ENCODE peak calls at places on chromosomes 13 and 19, in seven cellular contexts. Q is MM.1S, E is colonic mucosa, S is neuronal stem cell, V is breast epithelium, X is tibial artery, A is sigmoid colon. D is an unnamed sample.

GRCh38 chr13:77267362-77267761 is 59.5 kb downstream of the MYCBP2 start:
- DNase-seq in Q (no peak), X (no peak), S (no peak), V (no peak), A (no peak), E (no peak), D (no peak)

GRCh38 chr13:98133949-98134348 is 8.9 kb upstream of the FARP1 start:
- DNase-seq in S (no peak), Q (no peak), E (no peak), A (no peak), V (no peak), X (no peak), D (no peak)

GRCh38 chr19:17579523-17580244 is 24.2 kb downstream of the COLGALT1 start:
- DNase-seq in A (no peak), S (peak; percentile 45), E (peak; percentile 82), Q (no peak), X (no peak), V (no peak), D (peak; percentile 75)

GRCh38 chr13:44068169-44068568 is 188.5 kb downstream of the LACC1 start:
- DNase-seq in E (no peak), V (no peak), S (no peak), X (no peak), Q (no peak), A (no peak), D (no peak)

GRCh38 chr19:1149259-1150045 is 24.6 kb downstream of the SBNO2 start:
- DNase-seq in E (no peak), V (no peak), A (no peak), S (no peak), Q (no peak), X (no peak), D (peak; percentile 50)

GRCh38 chr19:30340724-30341595 is 31.2 kb upstream of the ZNF536 start:
- DNase-seq in X (no peak), A (no peak), S (no peak), E (no peak), V (no peak), Q (no peak), D (no peak)

GRCh38 chr19:37935341-37935740 is 28.3 kb downstream of the SIPA1L3 start:
- DNase-seq in E (no peak), V (no peak), A (no peak), S (no peak), Q (no peak), X (no peak), D (no peak)

GRCh38 chr19:42254850-42255765 is at the start of gene ERF:
- DNase-seq in A (peak; percentile 98), X (peak; percentile 97), V (peak; percentile 94), S (peak; percentile 96), E (peak; percentile 95), Q (peak; percentile 91), D (peak; percentile 95)

GRCh38 chr19:51664997-51665396 is 18.4 kb upstream of the SIGLEC14 start:
- DNase-seq in S (no peak), E (no peak), Q (no peak), X (no peak), A (no peak), V (no peak), D (no peak)

GRCh38 chr13:35839746-35840273 is 291.4 kb downstream of the DCLK1 start:
- DNase-seq in V (no peak), Q (no peak), S (no peak), X (no peak), A (no peak), E (no peak), D (no peak)

GRCh38 chr13:74974234-74974879 is 507.6 kb downstream of the TBC1D4 start:
- DNase-seq in Q (no peak), A (no peak), V (no peak), E (no peak), X (no peak), S (no peak), D (no peak)

GRCh38 chr19:38920529-38921419 is 8.8 kb upstream of the CCER2 start:
- DNase-seq in V (no peak), Q (no peak), X (no peak), S (no peak), E (no peak), A (no peak), D (no peak)

GRCh38 chr19:17075860-17076538 is 422 bp downstream of the MYO9B start:
- DNase-seq in E (peak; percentile 55), A (peak; percentile 79), Q (peak; percentile 31), V (no peak), S (no peak), X (no peak), D (peak; percentile 70)

DNA sequence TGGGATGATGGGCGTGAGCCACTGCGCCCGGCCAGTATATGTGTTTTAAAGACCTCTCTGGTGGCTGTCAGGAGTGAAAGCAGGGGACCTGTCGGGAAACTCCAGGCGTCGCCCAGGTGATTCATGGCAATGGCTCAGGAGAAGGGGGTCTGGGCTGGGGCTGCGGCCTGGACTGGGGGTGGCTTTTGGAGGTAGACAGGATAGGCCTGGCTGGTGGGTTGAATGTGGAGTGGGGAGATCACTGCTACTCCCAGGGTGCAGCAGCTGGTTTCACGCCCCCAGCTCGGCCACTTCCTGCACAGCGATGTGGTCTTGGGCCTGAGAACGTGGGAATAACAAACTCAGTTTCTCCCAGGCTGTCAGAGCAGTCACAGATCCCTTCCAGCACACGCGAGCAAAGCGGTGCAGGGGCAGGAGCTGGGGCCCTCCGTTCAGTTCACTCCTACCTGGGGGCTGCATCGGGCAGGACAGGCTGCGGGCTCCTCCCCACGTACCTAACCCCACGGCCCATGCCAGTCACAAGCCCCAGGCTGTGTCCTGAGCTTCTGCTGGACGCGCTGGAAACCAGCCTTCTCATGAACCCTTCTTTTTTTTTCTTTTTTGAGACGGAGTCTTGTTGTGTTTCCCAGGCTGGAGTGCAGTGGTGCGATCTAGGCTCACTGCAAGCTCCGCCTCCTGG is 18.9 kb downstream of the KDM4B start:
- DNase-seq in E (no peak), A (no peak), X (no peak), S (no peak), Q (no peak), V (no peak), D (peak; percentile 51)
- H3K27ac ChIP-seq in E (no peak overlapping the region), A (peak overlapping the region; percentile 68), X (no peak overlapping the region), S (no peak overlapping the region), Q (no peak overlapping the region), V (peak overlapping the region; percentile 71), D (no peak overlapping the region)

DNA sequence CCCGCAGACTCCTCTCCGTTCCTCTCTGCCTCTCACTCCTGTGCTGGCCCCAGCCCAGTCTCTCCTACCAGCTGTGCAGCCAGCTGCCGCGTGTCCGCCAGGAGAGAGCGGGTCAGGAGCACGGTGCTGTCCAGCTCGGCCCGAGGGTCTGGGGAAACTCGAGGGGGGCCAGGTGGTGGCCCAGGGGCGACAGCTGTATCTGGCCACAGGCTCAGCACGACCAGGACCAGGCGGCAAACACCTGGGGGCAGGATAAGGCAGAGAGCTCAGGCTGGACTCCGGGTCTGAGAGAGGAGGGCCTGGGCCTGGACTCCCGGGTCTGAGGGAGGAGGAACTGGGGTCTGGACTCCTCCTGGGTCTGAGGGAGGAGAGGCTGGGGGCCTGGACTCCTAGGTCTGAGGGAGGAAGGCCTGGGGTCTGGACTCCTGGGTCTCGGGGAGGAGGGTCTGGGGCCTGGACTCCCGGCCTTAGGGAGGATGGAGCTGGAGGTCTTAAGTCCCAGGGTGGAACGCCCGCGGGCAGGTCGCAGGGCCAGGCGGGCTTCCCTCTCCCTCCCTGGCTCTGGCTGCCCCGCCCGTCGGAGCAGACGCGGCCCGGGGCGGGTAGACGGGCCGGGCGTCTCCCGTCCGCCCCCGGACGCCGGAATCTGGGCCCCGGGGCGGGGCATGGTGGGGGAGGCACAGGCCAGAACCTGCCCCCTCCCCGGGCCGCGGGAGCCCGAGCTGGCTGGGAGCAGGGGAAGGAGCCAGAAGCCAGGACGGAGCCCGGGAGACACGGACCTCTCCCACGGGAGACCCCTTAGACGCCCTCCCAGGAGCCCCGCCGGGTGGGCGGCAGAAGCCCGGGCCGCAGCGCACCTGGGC is 1.3 kb downstream of the IL11 start:
- DNase-seq in E (no peak), Q (no peak), S (no peak), V (no peak), A (no peak), X (no peak), D (no peak)
- H3K27ac ChIP-seq in E (no peak overlapping the region), Q (no peak overlapping the region), S (no peak overlapping the region), V (peak overlapping the region; percentile 2), A (peak overlapping the region; percentile 31), X (no peak overlapping the region), D (no peak overlapping the region)

GRCh38 chr13:111120913-111121312 is 5.8 kb downstream of the ARHGEF7 start:
- DNase-seq in Q (no peak), V (no peak), E (no peak), S (no peak), A (no peak), X (no peak), D (no peak)
- H3K27ac ChIP-seq in Q (no peak overlapping the region), V (peak overlapping the region; percentile 27), E (no peak overlapping the region), S (no peak overlapping the region), A (no peak overlapping the region), X (peak overlapping the region; percentile 90), D (peak overlapping the region; percentile 91)

GRCh38 chr13:46180393-46180792 is 1.6 kb downstream of the LCP1 start:
- DNase-seq in S (no peak), X (no peak), Q (no peak), E (no peak), A (no peak), V (no peak), D (no peak)
- H3K27ac ChIP-seq in S (no peak overlapping the region), X (no peak overlapping the region), Q (peak overlapping the region; percentile 99), E (peak overlapping the region; percentile 66), A (peak overlapping the region; percentile 44), V (no peak overlapping the region), D (no peak overlapping the region)

GRCh38 chr19:13014101-13014920 is 19.0 kb downstream of the NFIX start:
- DNase-seq in S (no peak), X (no peak), A (no peak), V (no peak), E (no peak), Q (no peak), D (no peak)
- H3K27ac ChIP-seq in S (no peak overlapping the region), X (peak overlapping the region; percentile 88), A (peak overlapping the region; percentile 98), V (peak overlapping the region; percentile 94), E (peak overlapping the region; percentile 40), Q (no peak overlapping the region), D (peak overlapping the region; percentile 99)

D was measured in psoas muscle.